ENCODE peak calls at places on chromosomes 1 and 21, in nine cellular contexts. One of them, this sample, is unnamed.
A peak's percentile ranks its signal among the peaks of the same experiment; 100 is the strongest.

GRCh38 chr1:156726549-156727226 is 1.6 kb upstream of the METTL25B start:
- DNase-seq in dorsolateral prefrontal cortex: no peak
- DNase-seq in neural progenitor cell: peak; percentile 76
- DNase-seq in tibial nerve: no peak
- DNase-seq in IMR-90: peak; percentile 66
- DNase-seq in upper lobe of right lung: no peak
- DNase-seq in GM23248: peak; percentile 87
- DNase-seq in Peyer's patch: no peak
- DNase-seq in tibial artery: peak; percentile 57
- DNase-seq in this sample: no peak

GRCh38 chr1:245516178-245516829 is 361.5 kb downstream of the KIF26B start:
- DNase-seq in GM23248: no peak
- DNase-seq in Peyer's patch: no peak
- DNase-seq in tibial artery: no peak
- DNase-seq in upper lobe of right lung: no peak
- DNase-seq in dorsolateral prefrontal cortex: no peak
- DNase-seq in neural progenitor cell: peak; percentile 36
- DNase-seq in IMR-90: peak; percentile 67
- DNase-seq in tibial nerve: no peak
- DNase-seq in this sample: no peak

GRCh38 chr1:181324797-181325616 is 158.3 kb upstream of the CACNA1E start:
- DNase-seq in IMR-90: no peak
- DNase-seq in GM23248: no peak
- DNase-seq in dorsolateral prefrontal cortex: no peak
- DNase-seq in Peyer's patch: no peak
- DNase-seq in upper lobe of right lung: no peak
- DNase-seq in tibial artery: no peak
- DNase-seq in neural progenitor cell: no peak
- DNase-seq in tibial nerve: no peak
- DNase-seq in this sample: no peak

GRCh38 chr1:84774674-84775548 is 84.7 kb upstream of the SSX2IP start:
- DNase-seq in IMR-90: no peak
- DNase-seq in neural progenitor cell: peak; percentile 33
- DNase-seq in Peyer's patch: no peak
- DNase-seq in dorsolateral prefrontal cortex: peak; percentile 83
- DNase-seq in upper lobe of right lung: no peak
- DNase-seq in GM23248: no peak
- DNase-seq in tibial artery: no peak
- DNase-seq in tibial nerve: no peak
- DNase-seq in this sample: no peak

GRCh38 chr1:11412166-11412565 is 66.8 kb upstream of the DISP3 start:
- DNase-seq in tibial nerve: no peak
- DNase-seq in dorsolateral prefrontal cortex: peak; percentile 52
- DNase-seq in neural progenitor cell: no peak
- DNase-seq in upper lobe of right lung: no peak
- DNase-seq in Peyer's patch: no peak
- DNase-seq in IMR-90: no peak
- DNase-seq in tibial artery: no peak
- DNase-seq in GM23248: no peak
- DNase-seq in this sample: no peak

GRCh38 chr1:167935252-167936067 is 1.0 kb upstream of the DCAF6 start:
- DNase-seq in GM23248: peak; percentile 65
- DNase-seq in dorsolateral prefrontal cortex: peak; percentile 26
- DNase-seq in upper lobe of right lung: no peak
- DNase-seq in Peyer's patch: peak; percentile 60
- DNase-seq in tibial artery: peak; percentile 22
- DNase-seq in IMR-90: peak; percentile 36
- DNase-seq in tibial nerve: no peak
- DNase-seq in neural progenitor cell: no peak
- DNase-seq in this sample: peak; percentile 73

GRCh38 chr1:93979718-93980319 is 70.6 kb upstream of the GCLM start:
- DNase-seq in upper lobe of right lung: no peak
- DNase-seq in tibial artery: peak; percentile 37
- DNase-seq in GM23248: peak; percentile 62
- DNase-seq in IMR-90: peak; percentile 69
- DNase-seq in Peyer's patch: no peak
- DNase-seq in dorsolateral prefrontal cortex: no peak
- DNase-seq in tibial nerve: no peak
- DNase-seq in neural progenitor cell: no peak
- DNase-seq in this sample: no peak

GRCh38 chr1:19734472-19734999 is 65.2 kb downstream of the TMCO4 start:
- DNase-seq in dorsolateral prefrontal cortex: no peak
- DNase-seq in GM23248: peak; percentile 62
- DNase-seq in tibial nerve: no peak
- DNase-seq in Peyer's patch: no peak
- DNase-seq in upper lobe of right lung: peak; percentile 33
- DNase-seq in neural progenitor cell: no peak
- DNase-seq in tibial artery: peak; percentile 28
- DNase-seq in IMR-90: peak; percentile 27
- DNase-seq in this sample: no peak

GRCh38 chr21:15276243-15276642 is 211.4 kb upstream of the NRIP1 start:
- DNase-seq in IMR-90: no peak
- DNase-seq in neural progenitor cell: no peak
- DNase-seq in tibial nerve: no peak
- DNase-seq in dorsolateral prefrontal cortex: no peak
- DNase-seq in Peyer's patch: no peak
- DNase-seq in GM23248: no peak
- DNase-seq in tibial artery: no peak
- DNase-seq in upper lobe of right lung: no peak
- DNase-seq in this sample: no peak

GRCh38 chr1:237041795-237042466 is at the start of gene RYR2:
- DNase-seq in Peyer's patch: no peak
- DNase-seq in IMR-90: no peak
- DNase-seq in tibial nerve: no peak
- DNase-seq in dorsolateral prefrontal cortex: peak; percentile 80
- DNase-seq in upper lobe of right lung: no peak
- DNase-seq in tibial artery: no peak
- DNase-seq in neural progenitor cell: peak; percentile 94
- DNase-seq in GM23248: peak; percentile 5
- DNase-seq in this sample: no peak

GRCh38 chr1:209434066-209434465 is 149.4 kb upstream of the CAMK1G start:
- DNase-seq in tibial artery: no peak
- DNase-seq in dorsolateral prefrontal cortex: peak; percentile 81
- DNase-seq in tibial nerve: no peak
- DNase-seq in upper lobe of right lung: no peak
- DNase-seq in Peyer's patch: no peak
- DNase-seq in GM23248: peak; percentile 72
- DNase-seq in neural progenitor cell: no peak
- DNase-seq in IMR-90: no peak
- DNase-seq in this sample: peak; percentile 12

DNA sequence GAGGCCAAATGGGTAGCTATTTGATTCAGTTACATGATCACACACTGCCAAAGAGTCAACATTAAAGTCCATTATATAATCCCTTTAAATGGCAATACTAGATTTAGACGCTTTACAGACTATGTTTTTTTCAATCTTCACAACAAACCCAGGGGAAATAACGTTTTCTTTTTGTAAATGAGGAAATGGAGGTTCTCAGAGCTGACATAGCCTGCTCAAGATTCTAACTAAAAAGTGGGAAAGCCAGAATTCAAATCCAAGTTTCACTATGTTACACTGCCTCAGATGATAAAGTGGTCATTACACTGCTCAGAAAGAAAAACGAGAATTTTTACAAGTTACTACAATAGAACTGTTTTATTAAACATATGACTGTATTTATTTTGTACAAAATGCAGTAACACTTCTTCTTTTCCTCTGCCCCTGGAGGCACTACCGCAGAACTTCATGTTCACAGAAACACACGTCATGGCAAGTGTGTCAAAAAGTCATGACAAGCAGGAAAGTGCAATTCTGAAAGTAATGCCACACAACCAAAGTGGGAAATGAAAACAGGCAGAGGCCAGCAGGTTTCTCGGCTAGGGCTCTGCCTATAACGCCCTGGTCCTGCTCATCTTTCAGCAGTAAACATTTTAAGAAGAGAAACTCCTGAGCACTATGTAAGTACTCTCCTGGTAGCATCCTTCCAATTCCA is 19.0 kb downstream of the THEMIS2 start:
- DNase-seq in GM23248: no peak
- DNase-seq in upper lobe of right lung: peak; percentile 35
- DNase-seq in dorsolateral prefrontal cortex: no peak
- DNase-seq in Peyer's patch: no peak
- DNase-seq in tibial artery: no peak
- DNase-seq in neural progenitor cell: no peak
- DNase-seq in tibial nerve: no peak
- DNase-seq in IMR-90: no peak
- DNase-seq in this sample: no peak
- H3K27ac ChIP-seq in GM23248: no peak overlapping the region
- H3K27ac ChIP-seq in upper lobe of right lung: peak overlapping the region; percentile 71
- H3K27ac ChIP-seq in dorsolateral prefrontal cortex: peak overlapping the region; percentile 79
- H3K27ac ChIP-seq in Peyer's patch: peak overlapping the region; percentile 84
- H3K27ac ChIP-seq in tibial artery: no peak overlapping the region
- H3K27ac ChIP-seq in neural progenitor cell: no peak overlapping the region
- H3K27ac ChIP-seq in tibial nerve: peak overlapping the region; percentile 80
- H3K27ac ChIP-seq in IMR-90: no peak overlapping the region
- H3K27ac ChIP-seq in this sample: peak overlapping the region; percentile 68

GRCh38 chr1:208010070-208010469 is 99.1 kb upstream of the CD34 start:
- DNase-seq in dorsolateral prefrontal cortex: no peak
- DNase-seq in upper lobe of right lung: no peak
- DNase-seq in GM23248: no peak
- DNase-seq in tibial nerve: no peak
- DNase-seq in neural progenitor cell: no peak
- DNase-seq in IMR-90: no peak
- DNase-seq in Peyer's patch: no peak
- DNase-seq in tibial artery: no peak
- DNase-seq in this sample: no peak

GRCh38 chr1:208009303-208009702 is 98.4 kb upstream of the CD34 start:
- DNase-seq in IMR-90: no peak
- DNase-seq in Peyer's patch: no peak
- DNase-seq in tibial artery: no peak
- DNase-seq in upper lobe of right lung: no peak
- DNase-seq in dorsolateral prefrontal cortex: no peak
- DNase-seq in tibial nerve: no peak
- DNase-seq in neural progenitor cell: no peak
- DNase-seq in GM23248: no peak
- DNase-seq in this sample: no peak

GRCh38 chr1:208013210-208013609 is 102.3 kb upstream of the CD34 start:
- DNase-seq in IMR-90: no peak
- DNase-seq in Peyer's patch: no peak
- DNase-seq in tibial artery: no peak
- DNase-seq in GM23248: no peak
- DNase-seq in upper lobe of right lung: no peak
- DNase-seq in tibial nerve: no peak
- DNase-seq in dorsolateral prefrontal cortex: no peak
- DNase-seq in neural progenitor cell: no peak
- DNase-seq in this sample: no peak

GRCh38 chr1:208008534-208008933 is 97.6 kb upstream of the CD34 start:
- DNase-seq in tibial artery: no peak
- DNase-seq in neural progenitor cell: no peak
- DNase-seq in dorsolateral prefrontal cortex: no peak
- DNase-seq in GM23248: peak; percentile 56
- DNase-seq in IMR-90: no peak
- DNase-seq in Peyer's patch: no peak
- DNase-seq in upper lobe of right lung: no peak
- DNase-seq in tibial nerve: no peak
- DNase-seq in this sample: no peak

DNA sequence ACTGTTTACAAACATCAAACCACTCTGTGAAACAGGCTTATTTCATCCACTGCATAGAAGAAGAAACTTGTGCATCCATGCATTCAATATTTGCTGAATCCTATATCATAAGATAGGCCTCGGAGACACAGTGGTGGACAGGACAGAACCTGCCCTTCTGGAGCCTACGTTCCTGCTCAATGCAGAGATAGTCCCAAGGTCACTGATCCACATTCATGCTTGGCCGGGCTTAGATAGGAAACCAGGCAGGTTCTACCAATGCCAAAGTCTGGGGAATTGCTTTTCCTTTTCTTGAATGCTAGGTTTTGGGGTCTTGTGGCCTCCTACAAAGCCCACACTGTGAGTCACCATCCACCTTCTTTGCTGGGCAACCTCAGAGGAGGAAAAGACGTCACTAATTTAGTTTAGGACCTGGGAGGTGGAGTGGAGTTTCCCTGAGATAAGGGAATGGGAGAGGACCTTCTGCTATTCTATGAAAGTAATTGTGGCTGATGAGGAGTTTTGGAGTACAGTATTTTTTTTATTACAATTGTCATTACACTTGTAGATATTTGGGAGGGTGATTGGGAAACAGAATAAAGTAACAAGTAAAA is 99.7 kb upstream of the CD34 start:
- DNase-seq in upper lobe of right lung: no peak
- DNase-seq in IMR-90: no peak
- DNase-seq in tibial nerve: no peak
- DNase-seq in Peyer's patch: no peak
- DNase-seq in neural progenitor cell: no peak
- DNase-seq in tibial artery: no peak
- DNase-seq in dorsolateral prefrontal cortex: no peak
- DNase-seq in GM23248: no peak
- DNase-seq in this sample: no peak
- H3K27ac ChIP-seq in upper lobe of right lung: no peak overlapping the region
- H3K27ac ChIP-seq in IMR-90: no peak overlapping the region
- H3K27ac ChIP-seq in tibial nerve: no peak overlapping the region
- H3K27ac ChIP-seq in Peyer's patch: no peak overlapping the region
- H3K27ac ChIP-seq in neural progenitor cell: no peak overlapping the region
- H3K27ac ChIP-seq in tibial artery: no peak overlapping the region
- H3K27ac ChIP-seq in dorsolateral prefrontal cortex: no peak overlapping the region
- H3K27ac ChIP-seq in GM23248: no peak overlapping the region
- H3K27ac ChIP-seq in this sample: no peak overlapping the region

DNA sequence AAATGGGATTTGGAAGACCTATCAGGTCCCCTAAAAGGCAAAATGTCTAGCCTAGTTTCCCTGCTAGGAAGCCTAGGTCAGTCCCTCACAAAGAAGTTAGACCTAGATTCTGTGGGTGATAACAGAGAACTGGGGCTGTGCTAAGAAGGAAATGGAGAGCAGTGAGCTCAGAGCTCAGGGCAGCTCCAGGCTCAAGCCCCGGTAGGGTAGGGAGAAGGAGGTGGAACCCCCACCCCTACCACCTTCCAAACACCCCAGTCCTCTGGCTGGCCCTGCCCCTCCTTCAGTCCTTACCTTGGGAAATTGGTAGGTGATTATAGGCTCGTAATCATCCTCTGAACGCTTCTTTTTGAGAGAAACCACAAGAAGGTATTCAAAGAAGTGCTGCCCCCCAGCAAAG is 1.1 kb downstream of the DENND2D start:
- DNase-seq in neural progenitor cell: no peak
- DNase-seq in dorsolateral prefrontal cortex: no peak
- DNase-seq in tibial artery: no peak
- DNase-seq in tibial nerve: no peak
- DNase-seq in GM23248: no peak
- DNase-seq in upper lobe of right lung: no peak
- DNase-seq in IMR-90: no peak
- DNase-seq in Peyer's patch: no peak
- DNase-seq in this sample: no peak
- H3K27ac ChIP-seq in neural progenitor cell: no peak overlapping the region
- H3K27ac ChIP-seq in dorsolateral prefrontal cortex: no peak overlapping the region
- H3K27ac ChIP-seq in tibial artery: no peak overlapping the region
- H3K27ac ChIP-seq in tibial nerve: peak overlapping the region; percentile 73
- H3K27ac ChIP-seq in GM23248: no peak overlapping the region
- H3K27ac ChIP-seq in upper lobe of right lung: peak overlapping the region; percentile 82
- H3K27ac ChIP-seq in IMR-90: no peak overlapping the region
- H3K27ac ChIP-seq in Peyer's patch: peak overlapping the region; percentile 99
- H3K27ac ChIP-seq in this sample: no peak overlapping the region

DNA sequence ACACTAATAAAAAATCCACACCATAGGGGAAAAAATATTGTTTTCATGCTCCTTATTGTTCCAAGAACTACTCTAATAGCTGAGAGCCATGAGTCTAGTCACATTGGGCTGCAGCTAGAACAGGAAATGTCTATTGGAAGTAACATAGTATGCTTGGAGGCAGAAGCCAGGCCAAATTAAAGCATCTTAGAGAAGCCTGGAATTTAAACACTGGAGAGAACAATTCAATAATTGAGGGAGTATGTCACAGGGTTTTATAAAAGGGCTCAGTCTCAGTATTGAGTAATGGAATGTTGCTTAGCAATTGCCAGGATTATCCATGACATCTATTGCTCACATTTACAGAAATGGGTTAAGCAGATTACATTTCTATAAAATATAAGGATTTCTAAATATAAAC is 471.3 kb downstream of the LMO4 start:
- DNase-seq in tibial artery: no peak
- DNase-seq in Peyer's patch: no peak
- DNase-seq in tibial nerve: no peak
- DNase-seq in neural progenitor cell: no peak
- DNase-seq in IMR-90: peak; percentile 40
- DNase-seq in GM23248: peak; percentile 37
- DNase-seq in upper lobe of right lung: no peak
- DNase-seq in dorsolateral prefrontal cortex: no peak
- DNase-seq in this sample: no peak
- H3K27ac ChIP-seq in tibial artery: no peak overlapping the region
- H3K27ac ChIP-seq in Peyer's patch: no peak overlapping the region
- H3K27ac ChIP-seq in tibial nerve: no peak overlapping the region
- H3K27ac ChIP-seq in neural progenitor cell: no peak overlapping the region
- H3K27ac ChIP-seq in IMR-90: no peak overlapping the region
- H3K27ac ChIP-seq in GM23248: no peak overlapping the region
- H3K27ac ChIP-seq in upper lobe of right lung: no peak overlapping the region
- H3K27ac ChIP-seq in dorsolateral prefrontal cortex: no peak overlapping the region
- H3K27ac ChIP-seq in this sample: no peak overlapping the region

This sample was measured in substantia nigra.